ENCODE peak calls at places on chromosomes 7 and 10, in four cellular contexts. Q is breast epithelium, D is A549, N is fibroblast of lung. S is an unnamed sample. For H3K4me1, the result is how much of the 10 kb centered on the place peaks cover.

GRCh38 chr10:31819393-31819820 is 109.2 kb downstream of the ARHGAP12 start:
- DNase-seq in Q (no peak), D (no peak), N (peak), S (no peak)

GRCh38 chr7:30752979-30753378 is 1.0 kb downstream of the INMT start:
- DNase-seq in Q (peak), D (no peak), N (peak), S (no peak)

GRCh38 chr10:12484945-12485805 is 135.8 kb downstream of the CAMK1D start:
- DNase-seq in Q (no peak), D (peak), N (no peak), S (no peak)

GRCh38 chr7:151078233-151079040 is 2.2 kb downstream of the FASTK start:
- DNase-seq in Q (no peak), D (no peak), N (no peak), S (peak)

GRCh38 chr7:77995717-77996116 is 197.1 kb downstream of the PHTF2 start:
- DNase-seq in Q (no peak), D (peak), N (no peak), S (no peak)

GRCh38 chr10:92750788-92751533 is 61.2 kb downstream of the HHEX start:
- DNase-seq in Q (no peak), D (no peak), N (no peak), S (no peak)

GRCh38 chr10:121405096-121405495 is 193.1 kb downstream of the FGFR2 start:
- DNase-seq in Q (no peak), D (no peak), N (no peak), S (no peak)

GRCh38 chr7:113289140-113289740 is 170.9 kb upstream of the SMIM30 start:
- DNase-seq in Q (no peak), D (peak), N (peak), S (no peak)

GRCh38 chr7:66735154-66735553 is 5.4 kb upstream of the RABGEF1 start:
- DNase-seq in Q (no peak), D (no peak), N (no peak), S (no peak)

GRCh38 chr10:129629911-129630310 is 162.9 kb downstream of the MGMT start:
- DNase-seq in Q (no peak), D (no peak), N (no peak), S (no peak)

GRCh38 chr7:77209479-77210139 is 10.0 kb upstream of the FGL2 start:
- DNase-seq in Q (no peak), D (no peak), N (no peak), S (no peak)

GRCh38 chr7:118300177-118300576 is 75.7 kb downstream of the ANKRD7 start:
- DNase-seq in Q (no peak), D (no peak), N (no peak), S (no peak)

GRCh38 chr7:90645784-90646183 is 49.7 kb downstream of the CDK14 start:
- DNase-seq in Q (no peak), D (no peak), N (peak), S (no peak)

GRCh38 chr10:11796439-11796838 is 26.7 kb upstream of the PROSER2 start:
- DNase-seq in Q (no peak), D (no peak), N (no peak), S (no peak)

GRCh38 chr7:142356166-142356565 is 98.3 kb upstream of the PRSS58 start:
- DNase-seq in Q (no peak), D (no peak), N (no peak), S (no peak)

GRCh38 chr10:34102237-34102673 is 712.8 kb downstream of the PARD3 start:
- DNase-seq in Q (no peak), D (no peak), N (peak), S (peak)

GRCh38 chr7:84811427-84811826 is 375.4 kb downstream of the SEMA3D start:
- DNase-seq in Q (no peak), D (no peak), N (no peak), S (no peak)

GRCh38 chr7:183907-184767 is 8.2 kb upstream of the FAM20C start:
- DNase-seq in Q (no peak), D (no peak), N (no peak), S (no peak)

GRCh38 chr7:151903249-151904032 is 26.5 kb upstream of the PRKAG2 start:
- DNase-seq in Q (no peak), D (no peak), N (no peak), S (peak)

GRCh38 chr10:69061305-69062161 is 26.4 kb upstream of the SRGN start:
- DNase-seq in Q (peak), D (peak), N (peak), S (peak)

GRCh38 chr10:70496341-70497119 is 18.0 kb downstream of the PALD1 start:
- DNase-seq in Q (no peak), D (no peak), N (no peak), S (no peak)

GRCh38 chr10:97849101-97849490 is 547 bp upstream of the GOLGA7B start:
- DNase-seq in Q (no peak), D (no peak), N (no peak), S (no peak)

GRCh38 chr10:3053145-3053544 is 14.2 kb upstream of the PFKP start:
- DNase-seq in Q (no peak), D (no peak), N (no peak), S (no peak)

GRCh38 chr10:113381906-113382562 is 170.8 kb upstream of the HABP2 start:
- DNase-seq in Q (no peak), D (no peak), N (peak), S (no peak)

GRCh38 chr7:24800667-24801066 is 43.4 kb upstream of the GSDME start:
- DNase-seq in Q (no peak), D (no peak), N (no peak), S (no peak)

GRCh38 chr7:134120405-134120804 is 6.7 kb upstream of the LRGUK start:
- DNase-seq in Q (no peak), D (no peak), N (no peak), S (no peak)

GRCh38 chr10:110609592-110609991 is 34.5 kb upstream of the RBM20 start:
- DNase-seq in Q (no peak), D (peak), N (no peak), S (peak)

GRCh38 chr7:116316838-116317612 is 106.7 kb downstream of the TES start:
- DNase-seq in Q (no peak), D (peak), N (peak), S (no peak)

GRCh38 chr7:64277630-64278029 is 36.1 kb upstream of the ZNF736 start:
- DNase-seq in Q (no peak), D (no peak), N (no peak), S (no peak)

GRCh38 chr10:76291175-76291574 is 859.8 kb downstream of the LRMDA start:
- DNase-seq in Q (no peak), D (no peak), N (peak), S (no peak)

GRCh38 chr10:89515031-89515841 is 20.2 kb downstream of the SLC16A12 start:
- DNase-seq in Q (no peak), D (no peak), N (peak), S (no peak)

GRCh38 chr10:79444243-79445119 is 943 bp downstream of the ZCCHC24 start:
- DNase-seq in Q (peak), D (peak), N (peak), S (peak)

DNA sequence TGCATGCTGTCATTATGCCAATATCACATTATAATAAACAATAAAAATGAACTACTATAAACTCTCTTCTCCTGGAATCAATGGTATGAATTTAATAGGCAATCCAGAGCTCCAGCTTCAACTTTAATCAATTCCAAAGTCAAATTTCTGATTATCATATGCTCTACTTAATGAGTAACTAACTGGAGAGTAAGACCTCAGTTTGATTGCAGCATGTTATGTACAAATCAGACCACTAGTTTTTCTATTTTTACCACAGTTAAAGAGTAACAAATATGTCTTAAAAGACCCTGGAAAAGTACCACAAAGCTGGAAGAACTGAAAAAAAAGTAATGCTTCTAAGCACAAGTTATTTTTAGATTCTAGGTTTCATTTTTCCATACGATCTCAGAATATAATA is 56.0 kb upstream of the TNKS2 start:
- DNase-seq in Q (no peak), D (no peak), N (no peak), S (no peak)
- TF ChIP-seq CTCF in Q (no peak), D (no peak), N (no peak), S (no peak)

DNA sequence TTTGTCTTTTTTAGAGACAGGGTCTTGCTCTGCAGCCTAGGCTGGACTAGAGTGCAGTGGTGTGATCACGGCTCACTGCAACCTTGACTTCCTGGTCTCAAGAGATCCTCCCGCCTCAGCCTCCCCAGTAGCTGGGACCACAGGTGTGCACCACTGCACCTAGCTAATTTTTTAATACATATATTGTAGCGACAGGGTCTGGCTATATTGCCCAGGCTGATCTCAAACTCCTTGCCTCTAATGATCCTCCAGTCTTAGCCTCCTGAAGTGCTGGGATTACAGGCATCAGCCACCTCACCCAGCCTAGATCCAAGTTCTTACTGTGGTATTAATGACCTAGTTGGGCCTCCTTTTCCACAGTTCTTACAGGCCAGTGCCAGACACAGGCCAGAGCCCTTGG is 11.7 kb upstream of the SERPINE1 start:
- DNase-seq in Q (no peak), D (no peak), N (no peak), S (no peak)
- H3K4me3 ChIP-seq in Q (no peak), D (no peak), N (no peak), S (no peak)

GRCh38 chr7:2980406-2981102 is 63.1 kb downstream of the CARD11 start:
- DNase-seq in Q (no peak), D (no peak), N (no peak), S (no peak)
- H3K4me1 ChIP-seq in Q (under half), D (under half), N (under half), S (under half)

GRCh38 chr7:28536259-28536658 is 123.9 kb downstream of the CREB5 start:
- DNase-seq in Q (no peak), D (peak), N (peak), S (no peak)
- TF ChIP-seq CTCF in Q (peak), D (no peak), N (peak), S (peak)

DNA sequence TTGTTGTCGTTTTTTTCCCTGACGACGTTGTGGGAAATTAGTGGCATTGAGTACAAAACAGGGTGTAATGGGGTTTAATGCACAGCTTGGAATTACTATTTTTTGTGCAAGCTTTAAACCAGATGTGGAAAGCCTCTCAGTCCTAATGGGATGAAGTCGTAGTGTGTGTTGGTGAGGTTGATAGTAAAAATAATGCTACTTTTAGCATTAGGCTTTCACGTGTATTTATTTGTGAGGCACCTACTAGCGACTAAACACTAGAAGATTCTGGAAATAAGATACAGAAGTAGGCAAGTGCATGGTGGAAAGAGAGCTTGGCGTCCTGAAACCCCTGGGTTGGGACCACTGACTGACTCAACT is 588 bp upstream of the ORC5 start:
- DNase-seq in Q (no peak), D (no peak), N (no peak), S (no peak)
- H3K4me3 ChIP-seq in Q (peak), D (peak), N (peak), S (peak)

GRCh38 chr7:131039836-131040235 is 287.8 kb upstream of the MKLN1 start:
- DNase-seq in Q (no peak), D (no peak), N (no peak), S (no peak)
- H3K4me1 ChIP-seq in Q (under half), D (under half), N (under half), S (under half)